ENCODE peak calls at places on chromosomes 16 and 17, in nine cellular contexts. One of them, this sample, is unnamed.

GRCh38 chr16:2252806-2253148 is 1.4 kb upstream of the ECI1 start:
- DNase-seq in naive thymus-derived CD4-positive, alpha-beta T cell: no peak
- DNase-seq in lung: no peak
- DNase-seq in breast epithelium: no peak
- DNase-seq in BJ: no peak
- DNase-seq in sciatic nerve: no peak
- DNase-seq in stimulated activated CD4-positive, alpha-beta T cell treated with anti-CD3 and anti-CD28 coated beads, TNF-alpha, amount 100 ng/mL, for 1 hour: no peak
- DNase-seq in astrocyte of the spinal cord: no peak
- DNase-seq in left ventricle myocardium inferior: no peak
- DNase-seq in this sample: no peak

GRCh38 chr17:80683625-80684100 is 139.0 kb downstream of the RPTOR start:
- DNase-seq in naive thymus-derived CD4-positive, alpha-beta T cell: no peak
- DNase-seq in lung: no peak
- DNase-seq in breast epithelium: no peak
- DNase-seq in BJ: no peak
- DNase-seq in sciatic nerve: no peak
- DNase-seq in stimulated activated CD4-positive, alpha-beta T cell treated with anti-CD3 and anti-CD28 coated beads, TNF-alpha, amount 100 ng/mL, for 1 hour: no peak
- DNase-seq in astrocyte of the spinal cord: no peak
- DNase-seq in left ventricle myocardium inferior: no peak
- DNase-seq in this sample: no peak

GRCh38 chr17:7862692-7863437 is 5.1 kb downstream of the CYB5D1 start:
- DNase-seq in naive thymus-derived CD4-positive, alpha-beta T cell: peak; percentile 53
- DNase-seq in lung: no peak
- DNase-seq in breast epithelium: no peak
- DNase-seq in BJ: no peak
- DNase-seq in sciatic nerve: peak; percentile 75
- DNase-seq in stimulated activated CD4-positive, alpha-beta T cell treated with anti-CD3 and anti-CD28 coated beads, TNF-alpha, amount 100 ng/mL, for 1 hour: no peak
- DNase-seq in astrocyte of the spinal cord: peak; percentile 52
- DNase-seq in left ventricle myocardium inferior: peak; percentile 20
- DNase-seq in this sample: no peak

GRCh38 chr17:16444258-16444886 is 29.0 kb downstream of the TRPV2 start:
- DNase-seq in naive thymus-derived CD4-positive, alpha-beta T cell: no peak
- DNase-seq in lung: no peak
- DNase-seq in breast epithelium: no peak
- DNase-seq in BJ: no peak
- DNase-seq in sciatic nerve: no peak
- DNase-seq in stimulated activated CD4-positive, alpha-beta T cell treated with anti-CD3 and anti-CD28 coated beads, TNF-alpha, amount 100 ng/mL, for 1 hour: no peak
- DNase-seq in astrocyte of the spinal cord: no peak
- DNase-seq in left ventricle myocardium inferior: no peak
- DNase-seq in this sample: no peak

GRCh38 chr17:50511058-50511457 is 2.8 kb downstream of the MYCBPAP start:
- DNase-seq in naive thymus-derived CD4-positive, alpha-beta T cell: no peak
- DNase-seq in lung: no peak
- DNase-seq in breast epithelium: no peak
- DNase-seq in BJ: no peak
- DNase-seq in sciatic nerve: no peak
- DNase-seq in stimulated activated CD4-positive, alpha-beta T cell treated with anti-CD3 and anti-CD28 coated beads, TNF-alpha, amount 100 ng/mL, for 1 hour: peak; percentile 28
- DNase-seq in astrocyte of the spinal cord: no peak
- DNase-seq in left ventricle myocardium inferior: no peak
- DNase-seq in this sample: no peak

GRCh38 chr16:27698266-27698665 is 148.3 kb downstream of the KATNIP start:
- DNase-seq in naive thymus-derived CD4-positive, alpha-beta T cell: no peak
- DNase-seq in lung: no peak
- DNase-seq in breast epithelium: peak; percentile 25
- DNase-seq in BJ: no peak
- DNase-seq in sciatic nerve: no peak
- DNase-seq in stimulated activated CD4-positive, alpha-beta T cell treated with anti-CD3 and anti-CD28 coated beads, TNF-alpha, amount 100 ng/mL, for 1 hour: no peak
- DNase-seq in astrocyte of the spinal cord: no peak
- DNase-seq in left ventricle myocardium inferior: no peak
- DNase-seq in this sample: no peak

GRCh38 chr17:44464037-44464436 is 39.2 kb downstream of the GPATCH8 start:
- DNase-seq in naive thymus-derived CD4-positive, alpha-beta T cell: no peak
- DNase-seq in lung: no peak
- DNase-seq in breast epithelium: no peak
- DNase-seq in BJ: peak; percentile 14
- DNase-seq in sciatic nerve: no peak
- DNase-seq in stimulated activated CD4-positive, alpha-beta T cell treated with anti-CD3 and anti-CD28 coated beads, TNF-alpha, amount 100 ng/mL, for 1 hour: no peak
- DNase-seq in astrocyte of the spinal cord: peak; percentile 25
- DNase-seq in left ventricle myocardium inferior: no peak
- DNase-seq in this sample: no peak

GRCh38 chr17:65071861-65072260 is 15.3 kb upstream of the GNA13 start:
- DNase-seq in naive thymus-derived CD4-positive, alpha-beta T cell: no peak
- DNase-seq in lung: no peak
- DNase-seq in breast epithelium: no peak
- DNase-seq in BJ: no peak
- DNase-seq in sciatic nerve: no peak
- DNase-seq in stimulated activated CD4-positive, alpha-beta T cell treated with anti-CD3 and anti-CD28 coated beads, TNF-alpha, amount 100 ng/mL, for 1 hour: no peak
- DNase-seq in astrocyte of the spinal cord: no peak
- DNase-seq in left ventricle myocardium inferior: no peak
- DNase-seq in this sample: no peak

GRCh38 chr17:27544350-27545131 is 86.4 kb upstream of the LGALS9 start:
- DNase-seq in naive thymus-derived CD4-positive, alpha-beta T cell: no peak
- DNase-seq in lung: no peak
- DNase-seq in breast epithelium: no peak
- DNase-seq in BJ: no peak
- DNase-seq in sciatic nerve: no peak
- DNase-seq in stimulated activated CD4-positive, alpha-beta T cell treated with anti-CD3 and anti-CD28 coated beads, TNF-alpha, amount 100 ng/mL, for 1 hour: no peak
- DNase-seq in astrocyte of the spinal cord: peak; percentile 91
- DNase-seq in left ventricle myocardium inferior: no peak
- DNase-seq in this sample: no peak

GRCh38 chr17:55872374-55872773 is 121.5 kb downstream of the PCTP start:
- DNase-seq in naive thymus-derived CD4-positive, alpha-beta T cell: no peak
- DNase-seq in lung: no peak
- DNase-seq in breast epithelium: no peak
- DNase-seq in BJ: no peak
- DNase-seq in sciatic nerve: no peak
- DNase-seq in stimulated activated CD4-positive, alpha-beta T cell treated with anti-CD3 and anti-CD28 coated beads, TNF-alpha, amount 100 ng/mL, for 1 hour: no peak
- DNase-seq in astrocyte of the spinal cord: no peak
- DNase-seq in left ventricle myocardium inferior: no peak
- DNase-seq in this sample: no peak

GRCh38 chr16:81505011-81505660 is 60.5 kb downstream of the CMIP start:
- DNase-seq in naive thymus-derived CD4-positive, alpha-beta T cell: no peak
- DNase-seq in lung: no peak
- DNase-seq in breast epithelium: no peak
- DNase-seq in BJ: no peak
- DNase-seq in sciatic nerve: no peak
- DNase-seq in stimulated activated CD4-positive, alpha-beta T cell treated with anti-CD3 and anti-CD28 coated beads, TNF-alpha, amount 100 ng/mL, for 1 hour: no peak
- DNase-seq in astrocyte of the spinal cord: no peak
- DNase-seq in left ventricle myocardium inferior: no peak
- DNase-seq in this sample: no peak

GRCh38 chr16:84808812-84809211 is 11.0 kb upstream of the CRISPLD2 start:
- DNase-seq in naive thymus-derived CD4-positive, alpha-beta T cell: no peak
- DNase-seq in lung: no peak
- DNase-seq in breast epithelium: no peak
- DNase-seq in BJ: no peak
- DNase-seq in sciatic nerve: peak; percentile 58
- DNase-seq in stimulated activated CD4-positive, alpha-beta T cell treated with anti-CD3 and anti-CD28 coated beads, TNF-alpha, amount 100 ng/mL, for 1 hour: no peak
- DNase-seq in astrocyte of the spinal cord: no peak
- DNase-seq in left ventricle myocardium inferior: no peak
- DNase-seq in this sample: no peak

GRCh38 chr16:6573577-6573976 is 759.1 kb upstream of the RBFOX1 start:
- DNase-seq in naive thymus-derived CD4-positive, alpha-beta T cell: no peak
- DNase-seq in lung: no peak
- DNase-seq in breast epithelium: no peak
- DNase-seq in BJ: no peak
- DNase-seq in sciatic nerve: peak; percentile 58
- DNase-seq in stimulated activated CD4-positive, alpha-beta T cell treated with anti-CD3 and anti-CD28 coated beads, TNF-alpha, amount 100 ng/mL, for 1 hour: no peak
- DNase-seq in astrocyte of the spinal cord: no peak
- DNase-seq in left ventricle myocardium inferior: peak; percentile 14
- DNase-seq in this sample: no peak

GRCh38 chr17:38454528-38454927 is 26.3 kb downstream of the ARHGAP23 start:
- DNase-seq in naive thymus-derived CD4-positive, alpha-beta T cell: no peak
- DNase-seq in lung: peak; percentile 68
- DNase-seq in breast epithelium: peak; percentile 81
- DNase-seq in BJ: no peak
- DNase-seq in sciatic nerve: no peak
- DNase-seq in stimulated activated CD4-positive, alpha-beta T cell treated with anti-CD3 and anti-CD28 coated beads, TNF-alpha, amount 100 ng/mL, for 1 hour: no peak
- DNase-seq in astrocyte of the spinal cord: peak; percentile 77
- DNase-seq in left ventricle myocardium inferior: peak; percentile 91
- DNase-seq in this sample: no peak

GRCh38 chr16:56643833-56644232 is 5.4 kb downstream of the MT1A start:
- DNase-seq in naive thymus-derived CD4-positive, alpha-beta T cell: no peak
- DNase-seq in lung: no peak
- DNase-seq in breast epithelium: no peak
- DNase-seq in BJ: no peak
- DNase-seq in sciatic nerve: no peak
- DNase-seq in stimulated activated CD4-positive, alpha-beta T cell treated with anti-CD3 and anti-CD28 coated beads, TNF-alpha, amount 100 ng/mL, for 1 hour: no peak
- DNase-seq in astrocyte of the spinal cord: no peak
- DNase-seq in left ventricle myocardium inferior: no peak
- DNase-seq in this sample: no peak

GRCh38 chr17:17937450-17937849 is 34.8 kb downstream of the TOM1L2 start:
- DNase-seq in naive thymus-derived CD4-positive, alpha-beta T cell: no peak
- DNase-seq in lung: no peak
- DNase-seq in breast epithelium: no peak
- DNase-seq in BJ: no peak
- DNase-seq in sciatic nerve: no peak
- DNase-seq in stimulated activated CD4-positive, alpha-beta T cell treated with anti-CD3 and anti-CD28 coated beads, TNF-alpha, amount 100 ng/mL, for 1 hour: no peak
- DNase-seq in astrocyte of the spinal cord: no peak
- DNase-seq in left ventricle myocardium inferior: no peak
- DNase-seq in this sample: no peak

GRCh38 chr17:2780256-2780655 is 16.0 kb upstream of the RAP1GAP2 start:
- DNase-seq in naive thymus-derived CD4-positive, alpha-beta T cell: no peak
- DNase-seq in lung: no peak
- DNase-seq in breast epithelium: no peak
- DNase-seq in BJ: no peak
- DNase-seq in sciatic nerve: no peak
- DNase-seq in stimulated activated CD4-positive, alpha-beta T cell treated with anti-CD3 and anti-CD28 coated beads, TNF-alpha, amount 100 ng/mL, for 1 hour: no peak
- DNase-seq in astrocyte of the spinal cord: no peak
- DNase-seq in left ventricle myocardium inferior: no peak
- DNase-seq in this sample: no peak

GRCh38 chr16:6753553-6753952 is 579.1 kb upstream of the RBFOX1 start:
- DNase-seq in naive thymus-derived CD4-positive, alpha-beta T cell: no peak
- DNase-seq in lung: no peak
- DNase-seq in breast epithelium: no peak
- DNase-seq in BJ: no peak
- DNase-seq in sciatic nerve: no peak
- DNase-seq in stimulated activated CD4-positive, alpha-beta T cell treated with anti-CD3 and anti-CD28 coated beads, TNF-alpha, amount 100 ng/mL, for 1 hour: no peak
- DNase-seq in astrocyte of the spinal cord: no peak
- DNase-seq in left ventricle myocardium inferior: no peak
- DNase-seq in this sample: no peak

GRCh38 chr16:86901483-86901882 is 323.1 kb downstream of the FOXL1 start:
- DNase-seq in naive thymus-derived CD4-positive, alpha-beta T cell: no peak
- DNase-seq in lung: no peak
- DNase-seq in breast epithelium: no peak
- DNase-seq in BJ: no peak
- DNase-seq in sciatic nerve: no peak
- DNase-seq in stimulated activated CD4-positive, alpha-beta T cell treated with anti-CD3 and anti-CD28 coated beads, TNF-alpha, amount 100 ng/mL, for 1 hour: no peak
- DNase-seq in astrocyte of the spinal cord: peak; percentile 49
- DNase-seq in left ventricle myocardium inferior: no peak
- DNase-seq in this sample: no peak

GRCh38 chr16:57091990-57092785 is at the start of gene CPNE2:
- DNase-seq in naive thymus-derived CD4-positive, alpha-beta T cell: no peak
- DNase-seq in lung: peak; percentile 59
- DNase-seq in breast epithelium: no peak
- DNase-seq in BJ: no peak
- DNase-seq in sciatic nerve: peak; percentile 84
- DNase-seq in stimulated activated CD4-positive, alpha-beta T cell treated with anti-CD3 and anti-CD28 coated beads, TNF-alpha, amount 100 ng/mL, for 1 hour: peak; percentile 10
- DNase-seq in astrocyte of the spinal cord: peak; percentile 44
- DNase-seq in left ventricle myocardium inferior: peak; percentile 72
- DNase-seq in this sample: no peak

GRCh38 chr17:17320911-17321220 is 17.7 kb downstream of the NT5M start:
- DNase-seq in naive thymus-derived CD4-positive, alpha-beta T cell: no peak
- DNase-seq in lung: no peak
- DNase-seq in breast epithelium: peak; percentile 25
- DNase-seq in BJ: no peak
- DNase-seq in sciatic nerve: no peak
- DNase-seq in stimulated activated CD4-positive, alpha-beta T cell treated with anti-CD3 and anti-CD28 coated beads, TNF-alpha, amount 100 ng/mL, for 1 hour: no peak
- DNase-seq in astrocyte of the spinal cord: no peak
- DNase-seq in left ventricle myocardium inferior: no peak
- DNase-seq in this sample: no peak

GRCh38 chr17:6483507-6483906 is 39.3 kb downstream of the PIMREG start:
- DNase-seq in naive thymus-derived CD4-positive, alpha-beta T cell: no peak
- DNase-seq in lung: no peak
- DNase-seq in breast epithelium: no peak
- DNase-seq in BJ: no peak
- DNase-seq in sciatic nerve: no peak
- DNase-seq in stimulated activated CD4-positive, alpha-beta T cell treated with anti-CD3 and anti-CD28 coated beads, TNF-alpha, amount 100 ng/mL, for 1 hour: no peak
- DNase-seq in astrocyte of the spinal cord: no peak
- DNase-seq in left ventricle myocardium inferior: no peak
- DNase-seq in this sample: no peak

GRCh38 chr17:30821751-30822723 is 2.5 kb downstream of the CRLF3 start:
- DNase-seq in naive thymus-derived CD4-positive, alpha-beta T cell: no peak
- DNase-seq in lung: no peak
- DNase-seq in breast epithelium: no peak
- DNase-seq in BJ: no peak
- DNase-seq in sciatic nerve: no peak
- DNase-seq in stimulated activated CD4-positive, alpha-beta T cell treated with anti-CD3 and anti-CD28 coated beads, TNF-alpha, amount 100 ng/mL, for 1 hour: no peak
- DNase-seq in astrocyte of the spinal cord: no peak
- DNase-seq in left ventricle myocardium inferior: no peak
- DNase-seq in this sample: no peak

GRCh38 chr17:20174588-20175265 is 165.6 kb downstream of the SPECC1 start:
- DNase-seq in naive thymus-derived CD4-positive, alpha-beta T cell: no peak
- DNase-seq in lung: no peak
- DNase-seq in breast epithelium: no peak
- DNase-seq in BJ: no peak
- DNase-seq in sciatic nerve: no peak
- DNase-seq in stimulated activated CD4-positive, alpha-beta T cell treated with anti-CD3 and anti-CD28 coated beads, TNF-alpha, amount 100 ng/mL, for 1 hour: no peak
- DNase-seq in astrocyte of the spinal cord: peak; percentile 79
- DNase-seq in left ventricle myocardium inferior: no peak
- DNase-seq in this sample: no peak

GRCh38 chr17:37212184-37212583 is 163.6 kb upstream of the C17orf78 start:
- DNase-seq in naive thymus-derived CD4-positive, alpha-beta T cell: no peak
- DNase-seq in lung: no peak
- DNase-seq in breast epithelium: no peak
- DNase-seq in BJ: no peak
- DNase-seq in sciatic nerve: no peak
- DNase-seq in stimulated activated CD4-positive, alpha-beta T cell treated with anti-CD3 and anti-CD28 coated beads, TNF-alpha, amount 100 ng/mL, for 1 hour: no peak
- DNase-seq in astrocyte of the spinal cord: peak; percentile 18
- DNase-seq in left ventricle myocardium inferior: no peak
- DNase-seq in this sample: no peak

GRCh38 chr17:10429416-10430045 is 7.8 kb upstream of the MYH8 start:
- DNase-seq in naive thymus-derived CD4-positive, alpha-beta T cell: no peak
- DNase-seq in lung: no peak
- DNase-seq in breast epithelium: no peak
- DNase-seq in BJ: peak; percentile 28
- DNase-seq in sciatic nerve: no peak
- DNase-seq in stimulated activated CD4-positive, alpha-beta T cell treated with anti-CD3 and anti-CD28 coated beads, TNF-alpha, amount 100 ng/mL, for 1 hour: no peak
- DNase-seq in astrocyte of the spinal cord: peak; percentile 2
- DNase-seq in left ventricle myocardium inferior: no peak
- DNase-seq in this sample: no peak

GRCh38 chr16:65547799-65548446 is 426.1 kb upstream of the CDH11 start:
- DNase-seq in naive thymus-derived CD4-positive, alpha-beta T cell: no peak
- DNase-seq in lung: no peak
- DNase-seq in breast epithelium: no peak
- DNase-seq in BJ: peak; percentile 80
- DNase-seq in sciatic nerve: no peak
- DNase-seq in stimulated activated CD4-positive, alpha-beta T cell treated with anti-CD3 and anti-CD28 coated beads, TNF-alpha, amount 100 ng/mL, for 1 hour: no peak
- DNase-seq in astrocyte of the spinal cord: peak; percentile 93
- DNase-seq in left ventricle myocardium inferior: no peak
- DNase-seq in this sample: peak; percentile 99

GRCh38 chr16:70551788-70552187 is 28.2 kb downstream of the SF3B3 start:
- DNase-seq in naive thymus-derived CD4-positive, alpha-beta T cell: no peak
- DNase-seq in lung: no peak
- DNase-seq in breast epithelium: no peak
- DNase-seq in BJ: no peak
- DNase-seq in sciatic nerve: no peak
- DNase-seq in stimulated activated CD4-positive, alpha-beta T cell treated with anti-CD3 and anti-CD28 coated beads, TNF-alpha, amount 100 ng/mL, for 1 hour: no peak
- DNase-seq in astrocyte of the spinal cord: no peak
- DNase-seq in left ventricle myocardium inferior: no peak
- DNase-seq in this sample: no peak

GRCh38 chr16:89651584-89651983 is 5.9 kb downstream of the CHMP1A start:
- DNase-seq in naive thymus-derived CD4-positive, alpha-beta T cell: no peak
- DNase-seq in lung: no peak
- DNase-seq in breast epithelium: no peak
- DNase-seq in BJ: no peak
- DNase-seq in sciatic nerve: no peak
- DNase-seq in stimulated activated CD4-positive, alpha-beta T cell treated with anti-CD3 and anti-CD28 coated beads, TNF-alpha, amount 100 ng/mL, for 1 hour: no peak
- DNase-seq in astrocyte of the spinal cord: no peak
- DNase-seq in left ventricle myocardium inferior: no peak
- DNase-seq in this sample: no peak

GRCh38 chr17:44922136-44922535 is 6.8 kb upstream of the GFAP start:
- DNase-seq in naive thymus-derived CD4-positive, alpha-beta T cell: no peak
- DNase-seq in lung: no peak
- DNase-seq in breast epithelium: peak; percentile 43
- DNase-seq in BJ: no peak
- DNase-seq in sciatic nerve: no peak
- DNase-seq in stimulated activated CD4-positive, alpha-beta T cell treated with anti-CD3 and anti-CD28 coated beads, TNF-alpha, amount 100 ng/mL, for 1 hour: no peak
- DNase-seq in astrocyte of the spinal cord: no peak
- DNase-seq in left ventricle myocardium inferior: no peak
- DNase-seq in this sample: no peak

GRCh38 chr17:40558300-40558584 is 7.0 kb downstream of the CCR7 start:
- DNase-seq in naive thymus-derived CD4-positive, alpha-beta T cell: no peak
- DNase-seq in lung: no peak
- DNase-seq in breast epithelium: no peak
- DNase-seq in BJ: no peak
- DNase-seq in sciatic nerve: no peak
- DNase-seq in stimulated activated CD4-positive, alpha-beta T cell treated with anti-CD3 and anti-CD28 coated beads, TNF-alpha, amount 100 ng/mL, for 1 hour: no peak
- DNase-seq in astrocyte of the spinal cord: no peak
- DNase-seq in left ventricle myocardium inferior: no peak
- DNase-seq in this sample: no peak